ENCODE peak calls at places on chromosomes 7 and 10, in six cellular contexts. E is stimulated activated CD8-positive, alpha-beta memory T cell treated with anti-CD3 and anti-CD28 coated beads, Interleukin-2, amount 100 ng/mL, for 48 hours; C is Jurkat, Clone E6-1; A is cardiac fibroblast; H is left cardiac atrium; Y is T-helper 9 cell. F is an unnamed sample.

GRCh38 chr10:110931769-110932381 is 12.5 kb downstream of the SHOC2 start:
- DNase-seq in E (no peak), C (no peak), A (no peak), H (no peak), Y (no peak), F (no peak)

GRCh38 chr7:149081914-149082313 is 8.6 kb downstream of the ZNF786 start:
- DNase-seq in E (no peak), C (no peak), A (no peak), H (no peak), Y (no peak), F (no peak)

GRCh38 chr7:93558705-93559614 is 15.6 kb downstream of the CALCR start:
- DNase-seq in E (no peak), C (no peak), A (peak; percentile 5), H (no peak), Y (no peak), F (no peak)

GRCh38 chr7:107622429-107622828 is 38.2 kb upstream of the SLC26A4 start:
- DNase-seq in E (no peak), C (no peak), A (peak; percentile 85), H (no peak), Y (no peak), F (no peak)

GRCh38 chr7:36967387-36967786 is 243.1 kb upstream of the AOAH start:
- DNase-seq in E (no peak), C (no peak), A (peak; percentile 75), H (peak; percentile 63), Y (no peak), F (no peak)

GRCh38 chr7:140533394-140533872 is 54.1 kb upstream of the MKRN1 start:
- DNase-seq in E (no peak), C (no peak), A (peak; percentile 38), H (no peak), Y (no peak), F (no peak)

GRCh38 chr10:3532644-3533043 is 252.4 kb downstream of the KLF6 start:
- DNase-seq in E (no peak), C (no peak), A (no peak), H (no peak), Y (no peak), F (no peak)

GRCh38 chr7:96910484-96910883 is 94.9 kb upstream of the DLX6 start:
- DNase-seq in E (no peak), C (no peak), A (peak; percentile 21), H (no peak), Y (no peak), F (no peak)

GRCh38 chr10:114638874-114639625 is 19.0 kb downstream of the ABLIM1 start:
- DNase-seq in E (no peak), C (no peak), A (peak; percentile 79), H (no peak), Y (no peak), F (no peak)

GRCh38 chr7:16271355-16271754 is 150.0 kb downstream of the CRPPA start:
- DNase-seq in E (no peak), C (no peak), A (no peak), H (no peak), Y (no peak), F (no peak)

GRCh38 chr10:19421664-19422063 is 373.1 kb downstream of the MALRD1 start:
- DNase-seq in E (no peak), C (no peak), A (no peak), H (no peak), Y (no peak), F (no peak)

GRCh38 chr10:23053036-23053435 is 42.3 kb upstream of the MSRB2 start:
- DNase-seq in E (no peak), C (no peak), A (peak; percentile 9), H (no peak), Y (no peak), F (no peak)

GRCh38 chr10:88228130-88228529 is 355.0 kb downstream of the RNLS start:
- DNase-seq in E (no peak), C (no peak), A (peak; percentile 57), H (no peak), Y (no peak), F (no peak)

GRCh38 chr10:113007343-113007771 is 57.3 kb downstream of the TCF7L2 start:
- DNase-seq in E (no peak), C (peak; percentile 91), A (no peak), H (no peak), Y (no peak), F (no peak)

GRCh38 chr10:52542891-52543290 is 228.8 kb downstream of the DKK1 start:
- DNase-seq in E (no peak), C (no peak), A (peak; percentile 66), H (no peak), Y (no peak), F (no peak)

GRCh38 chr7:115010436-115010810 is 88.5 kb downstream of the MDFIC start:
- DNase-seq in E (no peak), C (no peak), A (no peak), H (no peak), Y (no peak), F (no peak)

GRCh38 chr10:122373713-122374112 is 795 bp upstream of the PLEKHA1 start:
- DNase-seq in E (no peak), C (no peak), A (peak; percentile 34), H (no peak), Y (no peak), F (no peak)

GRCh38 chr10:132906106-132906505 is 36.3 kb downstream of the CFAP46 start:
- DNase-seq in E (no peak), C (no peak), A (no peak), H (no peak), Y (no peak), F (no peak)

GRCh38 chr10:116699783-116700150 is 42.6 kb downstream of the HSPA12A start:
- DNase-seq in E (no peak), C (no peak), A (no peak), H (no peak), Y (no peak), F (no peak)

GRCh38 chr7:22564511-22565045 is 64.6 kb upstream of the STEAP1B start:
- DNase-seq in E (no peak), C (no peak), A (peak; percentile 97), H (peak; percentile 53), Y (no peak), F (no peak)

GRCh38 chr10:116274141-116274861 is 1.3 kb upstream of the GFRA1 start:
- DNase-seq in E (no peak), C (peak; percentile 55), A (no peak), H (peak; percentile 29), Y (no peak), F (no peak)

GRCh38 chr7:73847941-73848723 is 5.8 kb upstream of the METTL27 start:
- DNase-seq in E (no peak), C (no peak), A (no peak), H (no peak), Y (no peak), F (no peak)

GRCh38 chr10:62723375-62723774 is 81.1 kb upstream of the ADO start:
- DNase-seq in E (no peak), C (no peak), A (no peak), H (no peak), Y (no peak), F (no peak)

GRCh38 chr7:407706-408539 is 111.7 kb downstream of the PDGFA start:
- DNase-seq in E (no peak), C (no peak), A (no peak), H (no peak), Y (no peak), F (no peak)

GRCh38 chr7:95578299-95578855 is 17.9 kb downstream of the PDK4 start:
- DNase-seq in E (no peak), C (no peak), A (no peak), H (no peak), Y (no peak), F (no peak)

GRCh38 chr10:14665304-14665703 is 109.4 kb downstream of the FAM107B start:
- DNase-seq in E (no peak), C (no peak), A (peak; percentile 8), H (no peak), Y (no peak), F (no peak)

GRCh38 chr10:68553138-68553537 is 7.0 kb upstream of the TET1 start:
- DNase-seq in E (no peak), C (no peak), A (no peak), H (no peak), Y (no peak), F (no peak)

F was measured in GM12892.